ENCODE peak calls at places on chromosome 5, in seven cellular contexts. V is CD4-positive, alpha-beta T cell; M is aorta; J is dorsolateral prefrontal cortex; F is adrenal gland; S is heart left ventricle; P is OCI-LY7. T is an unnamed sample.

GRCh38 chr5:139389701-139390638 is at the start of gene MZB1:
- DNase-seq in V (peak), M (peak), J (no peak), F (no peak), S (peak), P (peak), T (no peak)

GRCh38 chr5:16160706-16161105 is 18.9 kb downstream of the MARCHF11 start:
- DNase-seq in V (no peak), M (no peak), J (no peak), F (peak), S (no peak), P (peak), T (no peak)

GRCh38 chr5:58628626-58629025 is 45.8 kb downstream of the RAB3C start:
- DNase-seq in V (no peak), M (no peak), J (no peak), F (no peak), S (no peak), P (no peak), T (no peak)

GRCh38 chr5:127601111-127601510 is 47.8 kb upstream of the CTXN3 start:
- DNase-seq in V (no peak), M (no peak), J (no peak), F (no peak), S (no peak), P (no peak), T (no peak)

GRCh38 chr5:113244966-113245365 is 189.8 kb downstream of the TSSK1B start:
- DNase-seq in V (no peak), M (no peak), J (no peak), F (no peak), S (no peak), P (no peak), T (no peak)

GRCh38 chr5:180790524-180790923 is 12.1 kb downstream of the MGAT1 start:
- DNase-seq in V (no peak), M (no peak), J (no peak), F (no peak), S (no peak), P (no peak), T (no peak)

GRCh38 chr5:138354926-138355378 is 2.5 kb downstream of the KDM3B start:
- DNase-seq in V (peak), M (no peak), J (no peak), F (no peak), S (peak), P (peak), T (peak)

GRCh38 chr5:132464155-132464939 is 26.2 kb downstream of the IRF1 start:
- DNase-seq in V (no peak), M (peak), J (peak), F (no peak), S (no peak), P (peak), T (peak)

GRCh38 chr5:24788829-24789509 is 144.2 kb upstream of the CDH10 start:
- DNase-seq in V (no peak), M (no peak), J (no peak), F (no peak), S (no peak), P (no peak), T (no peak)

GRCh38 chr5:133247881-133248642 is 196.2 kb downstream of the HSPA4 start:
- DNase-seq in V (no peak), M (no peak), J (no peak), F (peak), S (peak), P (no peak), T (peak)

GRCh38 chr5:160167623-160168165 is 48.4 kb upstream of the PWWP2A start:
- DNase-seq in V (no peak), M (no peak), J (no peak), F (no peak), S (no peak), P (no peak), T (no peak)

GRCh38 chr5:139820606-139821005 is 25.0 kb downstream of the PSD2 start:
- DNase-seq in V (no peak), M (no peak), J (no peak), F (no peak), S (no peak), P (no peak), T (no peak)

GRCh38 chr5:113189291-113189690 is 212.7 kb downstream of the DCP2 start:
- DNase-seq in V (no peak), M (no peak), J (no peak), F (no peak), S (no peak), P (no peak), T (no peak)

GRCh38 chr5:56440871-56441740 is 208.0 kb upstream of the ANKRD55 start:
- DNase-seq in V (no peak), M (no peak), J (no peak), F (no peak), S (no peak), P (no peak), T (peak)

GRCh38 chr5:160979356-160979755 is 127.3 kb upstream of the ATP10B start:
- DNase-seq in V (no peak), M (no peak), J (no peak), F (no peak), S (no peak), P (no peak), T (no peak)

GRCh38 chr5:10434392-10434791 is 7.3 kb upstream of the ROPN1L start:
- DNase-seq in V (no peak), M (no peak), J (no peak), F (no peak), S (no peak), P (no peak), T (no peak)

GRCh38 chr5:136781464-136781863 is 416.1 kb upstream of the TRPC7 start:
- DNase-seq in V (no peak), M (no peak), J (no peak), F (no peak), S (no peak), P (no peak), T (no peak)

GRCh38 chr5:128927644-128928043 is 37.6 kb upstream of the SLC27A6 start:
- DNase-seq in V (no peak), M (no peak), J (no peak), F (no peak), S (no peak), P (no peak), T (no peak)

GRCh38 chr5:165334186-165334585 is 1828.8 kb downstream of the MAT2B start:
- DNase-seq in V (no peak), M (no peak), J (no peak), F (no peak), S (no peak), P (no peak), T (no peak)

GRCh38 chr5:177478711-177479646 is 5.5 kb upstream of the DBN1 start:
- DNase-seq in V (no peak), M (peak), J (no peak), F (no peak), S (peak), P (no peak), T (peak)

GRCh38 chr5:160467555-160468418 is 46.1 kb downstream of the PTTG1 start:
- DNase-seq in V (peak), M (peak), J (peak), F (peak), S (peak), P (peak), T (peak)

GRCh38 chr5:179613460-179614071 is 9.9 kb downstream of the HNRNPH1 start:
- DNase-seq in V (no peak), M (no peak), J (peak), F (no peak), S (no peak), P (no peak), T (no peak)

GRCh38 chr5:16736158-16736994 is 119.6 kb upstream of the RETREG1 start:
- DNase-seq in V (no peak), M (no peak), J (no peak), F (no peak), S (no peak), P (no peak), T (peak)

GRCh38 chr5:72920690-72921089 is 35.2 kb upstream of the FCHO2 start:
- DNase-seq in V (no peak), M (no peak), J (no peak), F (no peak), S (no peak), P (peak), T (no peak)

GRCh38 chr5:92268343-92268742 is 885.2 kb upstream of the ARRDC3 start:
- DNase-seq in V (no peak), M (no peak), J (no peak), F (no peak), S (no peak), P (no peak), T (no peak)

GRCh38 chr5:39780341-39780740 is 355.6 kb upstream of the DAB2 start:
- DNase-seq in V (no peak), M (no peak), J (no peak), F (no peak), S (no peak), P (no peak), T (no peak)

GRCh38 chr5:169050146-169050571 is 250.8 kb downstream of the SLIT3 start:
- DNase-seq in V (no peak), M (no peak), J (no peak), F (no peak), S (no peak), P (no peak), T (no peak)

GRCh38 chr5:136053336-136054121 is 24.7 kb downstream of the TGFBI start:
- DNase-seq in V (no peak), M (peak), J (no peak), F (no peak), S (peak), P (no peak), T (no peak)

GRCh38 chr5:80904533-80905187 is 55.5 kb upstream of the RASGRF2 start:
- DNase-seq in V (no peak), M (no peak), J (no peak), F (no peak), S (no peak), P (peak), T (no peak)

GRCh38 chr5:141822134-141822533 is 56.1 kb downstream of the PCDH1 start:
- DNase-seq in V (no peak), M (no peak), J (no peak), F (no peak), S (peak), P (no peak), T (no peak)

GRCh38 chr5:83124593-83124992 is 47.2 kb downstream of the XRCC4 start:
- DNase-seq in V (no peak), M (no peak), J (no peak), F (no peak), S (no peak), P (no peak), T (no peak)

GRCh38 chr5:113487411-113487778 is 858 bp downstream of the MCC start:
- DNase-seq in V (no peak), M (peak), J (no peak), F (no peak), S (no peak), P (no peak), T (peak)

GRCh38 chr5:125376059-125376641 is 629.7 kb upstream of the ZNF608 start:
- DNase-seq in V (no peak), M (no peak), J (no peak), F (no peak), S (no peak), P (no peak), T (no peak)

GRCh38 chr5:108387756-108388155 is 5.9 kb upstream of the FBXL17 start:
- DNase-seq in V (no peak), M (no peak), J (no peak), F (no peak), S (no peak), P (no peak), T (no peak)

GRCh38 chr5:65027149-65027548 is 258.4 kb downstream of the CWC27 start:
- DNase-seq in V (no peak), M (no peak), J (no peak), F (no peak), S (no peak), P (peak), T (no peak)

GRCh38 chr5:74534397-74535129 is 106.0 kb downstream of the ENC1 start:
- DNase-seq in V (no peak), M (no peak), J (no peak), F (no peak), S (no peak), P (no peak), T (no peak)

GRCh38 chr5:111830333-111830732 is 73.3 kb upstream of the NREP start:
- DNase-seq in V (no peak), M (no peak), J (no peak), F (no peak), S (no peak), P (no peak), T (no peak)

GRCh38 chr5:58224661-58225060 is 235.2 kb downstream of the PLK2 start:
- DNase-seq in V (no peak), M (no peak), J (no peak), F (no peak), S (no peak), P (no peak), T (no peak)

DNA sequence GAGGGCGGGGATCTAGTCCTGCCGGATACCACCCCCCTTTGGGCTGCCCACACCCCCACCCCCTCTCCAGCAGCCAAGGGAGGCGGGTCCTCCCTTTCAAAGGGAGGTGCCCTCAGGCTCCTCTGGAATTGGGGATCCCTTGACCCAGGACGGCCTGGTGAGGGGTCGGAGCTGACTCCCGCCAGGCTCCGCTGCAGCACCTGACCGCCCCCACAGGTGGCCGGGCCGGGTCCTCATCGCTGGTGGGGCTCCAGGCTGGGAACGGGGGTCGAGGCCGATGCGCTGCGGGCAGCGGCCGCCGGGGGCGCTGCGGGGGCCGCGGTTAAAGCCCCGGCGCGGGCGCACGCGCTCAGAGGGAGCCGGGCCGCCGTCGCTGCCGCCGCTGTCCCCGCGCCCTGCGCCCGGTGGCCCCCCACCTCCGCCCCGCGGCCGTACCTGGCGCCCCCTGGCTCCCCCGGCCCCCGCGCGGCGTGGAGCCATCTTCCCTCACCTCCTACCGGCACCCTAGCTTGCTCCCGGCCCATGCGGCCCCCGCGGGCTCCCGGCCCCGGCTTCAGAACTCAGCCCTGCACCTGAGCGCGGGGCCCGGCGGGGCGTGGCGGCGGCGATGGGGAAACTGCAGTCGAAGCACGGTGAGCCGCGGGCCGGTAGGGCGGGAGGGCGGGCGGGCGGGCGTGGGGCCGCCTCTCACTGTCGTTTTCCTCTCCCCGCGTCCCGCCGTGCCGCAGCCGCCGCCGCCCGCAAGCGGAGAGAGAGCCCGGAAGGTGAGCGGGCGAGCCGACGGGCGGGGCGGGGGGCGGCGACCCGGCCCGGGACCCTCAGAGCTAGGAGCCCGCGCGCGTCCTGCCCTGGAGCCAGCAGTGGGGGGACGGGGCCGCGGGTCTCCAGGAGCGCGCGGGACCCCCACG is at the start of gene NKD2:
- DNase-seq in V (no peak), M (peak), J (peak), F (peak), S (peak), P (peak), T (peak)
- H3K27ac ChIP-seq in V (no peak), M (no peak), J (no peak), F (no peak), S (no peak), P (no peak), T (no peak)

GRCh38 chr5:54515634-54516033 is 1.9 kb upstream of the SNX18 start:
- DNase-seq in V (no peak), M (no peak), J (no peak), F (no peak), S (no peak), P (no peak), T (no peak)

GRCh38 chr5:54516051-54516645 is 1.4 kb upstream of the SNX18 start:
- DNase-seq in V (no peak), M (no peak), J (no peak), F (no peak), S (no peak), P (no peak), T (no peak)

GRCh38 chr5:54518146-54519082 is 855 bp downstream of the SNX18 start:
- DNase-seq in V (peak), M (peak), J (peak), F (peak), S (peak), P (peak), T (peak)

GRCh38 chr5:54517512-54518145 is at the start of gene SNX18:
- DNase-seq in V (peak), M (peak), J (peak), F (peak), S (peak), P (peak), T (peak)

GRCh38 chr5:54517174-54517511 is 416 bp upstream of the SNX18 start:
- DNase-seq in V (no peak), M (no peak), J (no peak), F (no peak), S (no peak), P (no peak), T (no peak)
- H3K27ac ChIP-seq in V (no peak), M (peak), J (peak), F (no peak), S (peak), P (no peak), T (peak)

DNA sequence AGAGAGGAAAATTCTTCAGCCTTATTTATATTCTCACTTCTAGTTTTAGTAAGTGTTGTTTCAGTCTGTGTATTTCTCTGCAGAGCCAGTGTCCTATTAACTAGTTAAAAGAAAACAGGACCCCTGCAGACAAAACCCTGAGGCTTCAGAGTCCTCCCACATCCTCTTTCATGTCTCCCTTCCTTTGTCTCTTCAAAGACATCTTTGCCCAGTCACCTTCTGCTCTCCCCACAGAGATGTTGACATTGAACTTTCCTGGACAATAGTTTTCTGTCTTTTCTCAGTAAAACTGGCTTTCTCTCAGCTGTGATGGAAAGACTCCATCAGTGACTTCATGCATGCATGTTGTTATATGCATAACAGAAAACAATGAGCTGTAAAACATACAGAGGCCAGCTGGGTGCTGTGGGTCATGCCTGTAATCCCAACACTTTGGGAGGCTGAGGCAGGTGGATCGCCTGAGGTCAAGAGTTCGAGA is 20.2 kb downstream of the GRAMD2B start:
- DNase-seq in V (no peak), M (no peak), J (no peak), F (no peak), S (no peak), P (no peak), T (no peak)
- H3K27ac ChIP-seq in V (no peak), M (no peak), J (peak), F (no peak), S (no peak), P (no peak), T (peak)

DNA sequence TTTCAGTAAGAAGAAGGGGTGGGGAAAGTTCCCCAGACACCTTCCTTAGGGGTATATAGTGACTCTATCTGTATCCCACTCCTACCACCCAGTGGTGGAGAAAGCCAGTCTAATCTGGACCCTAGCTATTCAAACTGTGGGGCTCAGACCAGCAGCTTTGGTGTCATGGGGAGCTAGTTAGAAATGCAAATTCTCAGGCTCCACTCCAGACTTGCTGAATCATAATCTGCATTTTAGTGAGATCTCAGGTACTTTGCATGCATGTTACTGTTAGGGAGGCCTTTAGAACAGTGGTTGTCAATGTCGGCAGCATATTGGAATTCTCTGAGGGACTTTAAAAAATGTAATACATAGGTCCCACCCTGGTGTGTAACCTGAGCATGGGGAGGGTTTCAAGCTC is 12.1 kb upstream of the GM2A start:
- DNase-seq in V (no peak), M (no peak), J (no peak), F (no peak), S (no peak), P (no peak), T (no peak)
- H3K27ac ChIP-seq in V (no peak), M (no peak), J (no peak), F (no peak), S (no peak), P (peak), T (no peak)

DNA sequence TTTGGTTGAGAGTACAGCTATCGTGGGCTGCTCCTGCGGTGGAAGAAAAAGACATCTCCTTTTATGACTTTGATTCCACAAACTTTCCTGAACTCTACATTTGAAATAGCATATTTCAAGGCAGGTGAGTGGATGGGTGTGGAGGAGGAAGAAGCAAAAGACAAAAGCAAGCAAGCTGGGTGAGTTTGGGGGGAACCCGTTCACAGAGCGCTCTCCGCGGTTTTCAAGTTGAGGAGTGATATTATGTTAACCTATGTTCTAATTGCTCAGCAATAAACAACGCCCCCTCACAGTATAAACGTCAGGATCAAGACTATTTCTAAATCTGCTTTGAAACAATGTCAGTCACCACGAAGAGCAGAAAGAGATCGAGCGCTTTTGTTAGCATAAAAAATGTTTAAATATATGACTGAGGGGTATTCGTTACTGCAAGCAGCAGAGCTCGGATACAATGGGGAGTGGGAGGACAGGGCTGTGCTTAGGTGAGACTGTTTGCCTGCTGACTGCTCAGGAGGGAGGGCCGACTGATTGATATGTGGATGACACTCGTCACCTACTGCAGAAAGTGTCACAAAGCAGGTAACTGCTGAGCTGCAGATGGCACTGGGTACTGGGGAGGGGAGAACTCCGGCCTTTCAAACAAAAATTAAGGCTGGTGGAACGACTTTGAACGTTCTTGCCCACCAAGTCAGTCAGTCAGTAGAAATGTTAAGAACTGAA is 236.5 kb downstream of the DRD1 start:
- DNase-seq in V (no peak), M (no peak), J (no peak), F (no peak), S (no peak), P (no peak), T (no peak)
- H3K27ac ChIP-seq in V (no peak), M (no peak), J (no peak), F (no peak), S (no peak), P (no peak), T (no peak)